ENCODE peak calls at places on chromosome 13, in ten cellular contexts. Y, R, O, F, I, Q, Z, J, S and L are unnamed samples.

GRCh38 chr13:101082441-101082840 is 333.9 kb downstream of the NALCN start:
- DNase-seq in Y (no peak), R (no peak), O (no peak), F (no peak), I (no peak), Q (no peak), Z (no peak), J (no peak), S (no peak), L (no peak)

GRCh38 chr13:99256709-99257108 is 1.5 kb downstream of the GPR18 start:
- DNase-seq in Y (no peak), R (no peak), O (no peak), F (no peak), I (no peak), Q (no peak), Z (no peak), J (no peak), S (no peak), L (no peak)

GRCh38 chr13:113149711-113150544 is 8.5 kb upstream of the PROZ start:
- DNase-seq in Y (peak), R (no peak), O (no peak), F (no peak), I (no peak), Q (no peak), Z (no peak), J (no peak), S (no peak), L (no peak)

GRCh38 chr13:87557788-87558187 is 113.4 kb upstream of the SLITRK5 start:
- DNase-seq in Y (no peak), R (no peak), O (no peak), F (no peak), I (no peak), Q (no peak), Z (no peak), J (no peak), S (no peak), L (no peak)

GRCh38 chr13:107680115-107680514 is 535.2 kb downstream of the LIG4 start:
- DNase-seq in Y (no peak), R (no peak), O (no peak), F (no peak), I (no peak), Q (no peak), Z (no peak), J (peak), S (no peak), L (no peak)

GRCh38 chr13:28685892-28686291 is 27.0 kb downstream of the POMP start:
- DNase-seq in Y (no peak), R (no peak), O (no peak), F (no peak), I (no peak), Q (no peak), Z (no peak), J (no peak), S (no peak), L (no peak)

GRCh38 chr13:98273824-98274786 is 97.0 kb upstream of the RNF113B start:
- DNase-seq in Y (no peak), R (no peak), O (no peak), F (no peak), I (no peak), Q (no peak), Z (no peak), J (no peak), S (no peak), L (no peak)

GRCh38 chr13:39385621-39386231 is 217.3 kb downstream of the LHFPL6 start:
- DNase-seq in Y (no peak), R (no peak), O (no peak), F (no peak), I (no peak), Q (no peak), Z (no peak), J (no peak), S (no peak), L (no peak)

GRCh38 chr13:98026457-98026857 is 73.0 kb downstream of the IPO5 start:
- DNase-seq in Y (peak), R (no peak), O (no peak), F (no peak), I (no peak), Q (no peak), Z (no peak), J (no peak), S (no peak), L (no peak)

GRCh38 chr13:113748101-113748861 is 10.7 kb upstream of the TMEM255B start:
- DNase-seq in Y (peak), R (no peak), O (peak), F (no peak), I (no peak), Q (no peak), Z (no peak), J (no peak), S (no peak), L (no peak)

GRCh38 chr13:42990147-42990990 is 1.7 kb downstream of the EPSTI1 start:
- DNase-seq in Y (no peak), R (no peak), O (no peak), F (no peak), I (no peak), Q (no peak), Z (no peak), J (peak), S (no peak), L (no peak)

GRCh38 chr13:112142401-112142930 is 75.5 kb downstream of the SOX1 start:
- DNase-seq in Y (no peak), R (no peak), O (no peak), F (no peak), I (no peak), Q (no peak), Z (no peak), J (no peak), S (peak), L (no peak)

GRCh38 chr13:114314074-114314912 is at the start of gene CHAMP1:
- DNase-seq in Y (peak), R (peak), O (peak), F (peak), I (peak), Q (peak), Z (peak), J (peak), S (peak), L (peak)

GRCh38 chr13:99031725-99032298 is 53.9 kb upstream of the DOCK9 start:
- DNase-seq in Y (no peak), R (no peak), O (no peak), F (no peak), I (no peak), Q (no peak), Z (no peak), J (no peak), S (no peak), L (no peak)

GRCh38 chr13:39875111-39875510 is 219.6 kb downstream of the COG6 start:
- DNase-seq in Y (no peak), R (no peak), O (no peak), F (no peak), I (no peak), Q (no peak), Z (no peak), J (no peak), S (no peak), L (no peak)

GRCh38 chr13:94433055-94433947 is 46.2 kb downstream of the DCT start:
- DNase-seq in Y (peak), R (no peak), O (peak), F (no peak), I (no peak), Q (no peak), Z (peak), J (no peak), S (no peak), L (no peak)

GRCh38 chr13:81874253-81874652 is 1533.3 kb upstream of the SPRY2 start:
- DNase-seq in Y (peak), R (no peak), O (no peak), F (no peak), I (no peak), Q (no peak), Z (no peak), J (no peak), S (no peak), L (no peak)

GRCh38 chr13:97460004-97460756 is 26.2 kb downstream of the RAP2A start:
- DNase-seq in Y (no peak), R (no peak), O (no peak), F (no peak), I (no peak), Q (no peak), Z (no peak), J (no peak), S (no peak), L (no peak)

GRCh38 chr13:84118845-84119409 is 236.7 kb upstream of the SLITRK1 start:
- DNase-seq in Y (no peak), R (no peak), O (no peak), F (no peak), I (no peak), Q (no peak), Z (no peak), J (no peak), S (no peak), L (no peak)

GRCh38 chr13:78061806-78062205 is 143.2 kb upstream of the EDNRB start:
- DNase-seq in Y (no peak), R (no peak), O (no peak), F (no peak), I (no peak), Q (no peak), Z (no peak), J (no peak), S (no peak), L (no peak)

GRCh38 chr13:36543671-36544070 is 111.4 kb downstream of the CCNA1 start:
- DNase-seq in Y (no peak), R (no peak), O (no peak), F (no peak), I (no peak), Q (no peak), Z (no peak), J (no peak), S (no peak), L (no peak)

GRCh38 chr13:107865643-107866006 is 349.7 kb downstream of the LIG4 start:
- DNase-seq in Y (no peak), R (no peak), O (no peak), F (no peak), I (no peak), Q (no peak), Z (no peak), J (no peak), S (no peak), L (no peak)

GRCh38 chr13:23748591-23748990 is 140.6 kb downstream of the MIPEP start:
- DNase-seq in Y (no peak), R (no peak), O (no peak), F (no peak), I (no peak), Q (no peak), Z (no peak), J (peak), S (no peak), L (no peak)

GRCh38 chr13:97224544-97225324 is 2.6 kb downstream of the MBNL2 start:
- DNase-seq in Y (peak), R (no peak), O (peak), F (no peak), I (no peak), Q (peak), Z (no peak), J (no peak), S (peak), L (peak)

GRCh38 chr13:104954210-104954609 is 1581.3 kb downstream of the EFNB2 start:
- DNase-seq in Y (no peak), R (no peak), O (no peak), F (no peak), I (no peak), Q (no peak), Z (no peak), J (no peak), S (no peak), L (no peak)

GRCh38 chr13:91072511-91072910 is 275.0 kb upstream of the MIR17HG start:
- DNase-seq in Y (no peak), R (no peak), O (no peak), F (no peak), I (no peak), Q (no peak), Z (no peak), J (no peak), S (no peak), L (no peak)

GRCh38 chr13:76512676-76513277 is 373.4 kb downstream of the KCTD12 start:
- DNase-seq in Y (no peak), R (no peak), O (no peak), F (no peak), I (no peak), Q (no peak), Z (no peak), J (peak), S (no peak), L (no peak)

GRCh38 chr13:97295279-97296182 is 73.4 kb downstream of the MBNL2 start:
- DNase-seq in Y (no peak), R (peak), O (peak), F (no peak), I (no peak), Q (no peak), Z (no peak), J (no peak), S (no peak), L (no peak)

GRCh38 chr13:39410089-39410901 is 192.7 kb downstream of the LHFPL6 start:
- DNase-seq in Y (no peak), R (no peak), O (no peak), F (no peak), I (no peak), Q (no peak), Z (no peak), J (no peak), S (no peak), L (no peak)

GRCh38 chr13:76884167-76884566 is 2.0 kb downstream of the KCTD12 start:
- DNase-seq in Y (no peak), R (no peak), O (no peak), F (peak), I (peak), Q (no peak), Z (no peak), J (no peak), S (peak), L (peak)

GRCh38 chr13:33204130-33204927 is 81.2 kb downstream of the STARD13 start:
- DNase-seq in Y (no peak), R (no peak), O (no peak), F (peak), I (peak), Q (peak), Z (no peak), J (peak), S (peak), L (peak)

GRCh38 chr13:48096670-48097069 is 1.8 kb upstream of the MED4 start:
- DNase-seq in Y (peak), R (no peak), O (no peak), F (no peak), I (no peak), Q (no peak), Z (no peak), J (no peak), S (no peak), L (no peak)

GRCh38 chr13:95236774-95237173 is 64.5 kb downstream of the ABCC4 start:
- DNase-seq in Y (no peak), R (no peak), O (no peak), F (no peak), I (no peak), Q (no peak), Z (no peak), J (no peak), S (peak), L (no peak)

DNA sequence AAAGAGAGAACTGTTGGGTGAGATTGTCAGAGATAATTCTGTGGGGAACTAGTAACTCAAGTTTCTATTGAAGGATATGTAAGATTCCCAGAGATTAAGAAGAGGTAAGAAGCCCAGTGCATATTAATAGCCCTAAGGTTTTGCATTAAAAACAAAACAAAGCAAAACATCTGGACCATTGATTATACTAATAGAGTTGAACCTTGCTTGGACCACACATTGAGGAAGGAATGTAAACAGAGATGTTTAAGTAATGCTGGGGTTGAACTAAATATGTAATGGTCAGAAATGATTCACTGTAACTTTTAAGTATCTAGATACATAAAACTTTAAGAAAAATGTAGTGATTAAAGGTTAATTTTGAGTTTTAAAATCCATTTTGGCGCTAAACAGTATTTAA is 1770.0 kb downstream of the PCDH9 start:
- DNase-seq in Y (no peak), R (no peak), O (no peak), F (no peak), I (no peak), Q (no peak), Z (no peak), J (no peak), S (no peak), L (no peak)
- TF ChIP-seq EP300 in Y (no peak), R (no peak), O (no peak), F (no peak), I (no peak), Q (no peak), Z (no peak), J (no peak), S (no peak), L (no peak)

GRCh38 chr13:106565127-106565775 is 2.7 kb downstream of the ARGLU1 start:
- DNase-seq in Y (no peak), R (no peak), O (no peak), F (no peak), I (no peak), Q (no peak), Z (no peak), J (no peak), S (no peak), L (no peak)

GRCh38 chr13:106561551-106562170 is 6.3 kb downstream of the ARGLU1 start:
- DNase-seq in Y (no peak), R (no peak), O (no peak), F (no peak), I (no peak), Q (no peak), Z (no peak), J (no peak), S (no peak), L (no peak)

GRCh38 chr13:106558527-106558926 is 9.4 kb downstream of the ARGLU1 start:
- DNase-seq in Y (no peak), R (no peak), O (no peak), F (no peak), I (no peak), Q (no peak), Z (no peak), J (no peak), S (no peak), L (no peak)

GRCh38 chr13:106560791-106561190 is 7.1 kb downstream of the ARGLU1 start:
- DNase-seq in Y (no peak), R (no peak), O (no peak), F (no peak), I (no peak), Q (no peak), Z (no peak), J (no peak), S (no peak), L (no peak)

GRCh38 chr13:106562301-106562700 is 5.6 kb downstream of the ARGLU1 start:
- DNase-seq in Y (no peak), R (no peak), O (no peak), F (no peak), I (no peak), Q (no peak), Z (no peak), J (no peak), S (no peak), L (no peak)
- H3K4me3 ChIP-seq in Y (no peak), R (no peak), O (no peak), F (no peak), I (no peak), Q (no peak), Z (no peak), J (no peak), S (no peak), L (no peak)

GRCh38 chr13:30855569-30855968 is 50.5 kb upstream of the MEDAG start:
- DNase-seq in Y (no peak), R (no peak), O (no peak), F (no peak), I (no peak), Q (no peak), Z (no peak), J (no peak), S (no peak), L (no peak)

GRCh38 chr13:30857636-30858035 is 48.4 kb upstream of the MEDAG start:
- DNase-seq in Y (no peak), R (no peak), O (no peak), F (no peak), I (no peak), Q (no peak), Z (no peak), J (no peak), S (no peak), L (no peak)

GRCh38 chr13:30856004-30856790 is 49.9 kb upstream of the MEDAG start:
- DNase-seq in Y (no peak), R (no peak), O (no peak), F (no peak), I (no peak), Q (no peak), Z (no peak), J (no peak), S (no peak), L (no peak)

GRCh38 chr13:30859326-30859725 is 46.7 kb upstream of the MEDAG start:
- DNase-seq in Y (no peak), R (no peak), O (no peak), F (no peak), I (no peak), Q (no peak), Z (no peak), J (no peak), S (no peak), L (no peak)

GRCh38 chr13:30857018-30857417 is 49.1 kb upstream of the MEDAG start:
- DNase-seq in Y (no peak), R (no peak), O (no peak), F (no peak), I (no peak), Q (no peak), Z (no peak), J (no peak), S (no peak), L (no peak)
- TF ChIP-seq CTCF in Y (peak), R (no peak), O (no peak), F (no peak), I (no peak), Q (no peak), Z (no peak), J (no peak), S (no peak), L (no peak)

GRCh38 chr13:46495066-46495465 is 57.9 kb upstream of the LRCH1 start:
- DNase-seq in Y (no peak), R (no peak), O (no peak), F (no peak), I (no peak), Q (no peak), Z (no peak), J (no peak), S (no peak), L (no peak)

GRCh38 chr13:46504036-46504435 is 48.9 kb upstream of the LRCH1 start:
- DNase-seq in Y (no peak), R (no peak), O (no peak), F (no peak), I (no peak), Q (no peak), Z (no peak), J (no peak), S (no peak), L (no peak)

GRCh38 chr13:46496086-46496485 is 56.9 kb upstream of the LRCH1 start:
- DNase-seq in Y (no peak), R (no peak), O (no peak), F (no peak), I (no peak), Q (no peak), Z (no peak), J (no peak), S (no peak), L (no peak)

GRCh38 chr13:46495647-46496046 is 57.3 kb upstream of the LRCH1 start:
- DNase-seq in Y (no peak), R (no peak), O (no peak), F (no peak), I (no peak), Q (no peak), Z (no peak), J (no peak), S (no peak), L (no peak)

DNA sequence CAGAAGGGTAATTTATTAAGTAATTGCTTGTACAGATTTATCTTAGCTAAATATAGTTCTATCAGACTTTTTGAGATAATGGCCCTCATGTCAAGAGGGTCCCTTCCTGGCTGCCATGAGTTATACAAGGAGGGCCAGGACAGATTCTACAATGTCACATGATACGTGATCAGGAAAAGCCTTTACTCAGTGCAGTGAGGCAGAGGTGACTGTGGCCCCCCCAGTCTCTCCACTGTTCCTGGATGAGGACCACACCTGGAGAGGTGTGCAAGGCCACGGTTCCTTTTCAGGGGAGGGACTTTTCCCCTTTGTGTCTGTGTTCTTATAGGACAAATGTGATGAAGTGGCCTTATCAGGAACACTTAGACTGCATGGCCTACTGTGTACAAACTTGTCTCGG is 54.3 kb upstream of the LRCH1 start:
- DNase-seq in Y (no peak), R (no peak), O (no peak), F (no peak), I (no peak), Q (no peak), Z (no peak), J (no peak), S (no peak), L (no peak)
- TF ChIP-seq EP300 in Y (no peak), R (no peak), O (no peak), F (no peak), I (no peak), Q (no peak), Z (no peak), J (no peak), S (no peak), L (no peak)

DNA sequence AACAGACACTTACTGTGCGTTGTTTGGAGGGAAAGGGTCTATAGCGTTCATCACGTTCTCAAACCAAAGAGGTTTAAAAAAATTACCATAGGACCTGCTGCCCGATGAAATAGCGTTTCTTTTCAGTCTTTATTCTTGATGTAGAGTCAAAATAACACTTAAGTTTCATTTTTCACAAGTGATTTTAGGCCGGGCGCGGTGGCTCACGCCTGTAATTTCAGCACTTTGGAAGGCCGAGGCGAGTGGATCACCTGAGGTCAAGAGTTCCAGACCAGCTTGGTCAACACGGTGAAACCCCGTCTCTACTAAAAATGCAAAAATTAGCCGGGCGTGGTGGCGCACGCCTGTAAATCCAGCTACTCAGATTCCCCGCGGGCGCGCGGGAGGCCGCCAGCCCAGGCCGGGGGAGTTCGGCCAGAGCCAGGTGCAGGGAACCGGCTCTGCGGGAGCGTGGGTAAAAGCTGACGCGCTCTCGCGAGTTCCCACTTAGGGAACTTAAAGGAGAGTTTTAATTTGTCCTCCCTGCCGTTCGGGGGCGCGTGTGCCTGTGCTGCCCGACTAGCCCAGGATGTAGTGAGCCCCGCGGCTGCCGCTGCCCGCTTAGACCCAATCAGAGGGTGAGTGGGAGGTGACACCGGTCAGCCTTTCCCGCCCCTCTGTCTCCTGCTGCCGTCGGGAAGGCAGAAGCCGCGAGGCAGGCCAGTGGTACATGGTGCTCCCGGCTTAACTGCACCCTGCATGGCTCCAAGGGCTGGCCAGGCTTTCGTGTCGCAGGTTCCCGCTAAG is 35.8 kb upstream of the NEK3 start:
- DNase-seq in Y (no peak), R (no peak), O (no peak), F (peak), I (peak), Q (peak), Z (peak), J (peak), S (peak), L (peak)
- H3K4me3 ChIP-seq in Y (no peak), R (peak), O (no peak), F (peak), I (peak), Q (peak), Z (peak), J (peak), S (peak), L (peak)